ENCODE peak calls at places on chromosome 12, in nine cellular contexts. J, K, Z, E, R, D, A, I and Q are unnamed samples.

GRCh38 chr12:130162267-130162666 is at the start of gene FZD10:
- DNase-seq in K (peak; percentile 55), D (peak; percentile 75), I (no peak), E (peak; percentile 61), J (peak; percentile 49), A (no peak), R (no peak), Z (no peak), Q (no peak)

GRCh38 chr12:108803428-108804105 is 53.8 kb downstream of the SSH1 start:
- DNase-seq in E (peak; percentile 65), A (no peak), R (no peak), K (peak; percentile 77), I (peak; percentile 69), D (peak; percentile 70), J (peak; percentile 82), Z (peak; percentile 85), Q (no peak)

GRCh38 chr12:130286041-130286440 is 51.6 kb upstream of the PIWIL1 start:
- DNase-seq in A (no peak), K (no peak), J (no peak), R (no peak), D (peak; percentile 83), I (no peak), E (no peak), Z (no peak), Q (no peak)

GRCh38 chr12:115075552-115076170 is 391.7 kb upstream of the TBX3 start:
- DNase-seq in D (no peak), J (no peak), E (no peak), K (no peak), R (no peak), I (no peak), Z (no peak), A (no peak), Q (no peak)

GRCh38 chr12:109170335-109170734 is 53.9 kb downstream of the ACACB start:
- DNase-seq in A (no peak), K (no peak), R (no peak), Z (no peak), I (no peak), D (no peak), J (no peak), E (no peak), Q (no peak)

GRCh38 chr12:1034243-1034642 is 43.2 kb downstream of the ERC1 start:
- DNase-seq in I (no peak), J (no peak), K (no peak), R (no peak), Z (no peak), A (no peak), D (no peak), E (no peak), Q (no peak)

GRCh38 chr12:131061041-131061806 is 107.5 kb downstream of the ADGRD1 start:
- DNase-seq in D (peak; percentile 65), Z (no peak), J (peak; percentile 7), K (no peak), R (peak; percentile 47), A (no peak), I (no peak), E (no peak), Q (no peak)

GRCh38 chr12:116735951-116736599 is 1.8 kb downstream of the SPRING1 start:
- DNase-seq in J (no peak), I (no peak), A (no peak), K (no peak), D (no peak), Z (no peak), R (peak; percentile 49), E (no peak), Q (no peak)

GRCh38 chr12:113138826-113139225 is 3.3 kb upstream of the RASAL1 start:
- DNase-seq in E (no peak), D (no peak), K (no peak), R (no peak), Z (no peak), J (no peak), A (no peak), I (no peak), Q (no peak)

GRCh38 chr12:15956413-15957185 is 45.5 kb downstream of the DERA start:
- DNase-seq in J (no peak), A (no peak), E (no peak), D (no peak), R (no peak), Z (no peak), K (peak; percentile 93), I (peak; percentile 74), Q (no peak)

GRCh38 chr12:4143909-4144308 is 129.7 kb upstream of the CCND2 start:
- DNase-seq in R (no peak), J (no peak), I (peak; percentile 37), K (no peak), A (no peak), E (no peak), D (no peak), Z (no peak), Q (no peak)

GRCh38 chr12:10720974-10721565 is 2.1 kb downstream of the YBX3 start:
- DNase-seq in R (no peak), D (no peak), Z (no peak), J (no peak), I (no peak), A (no peak), K (no peak), E (no peak), Q (no peak)
- H3K27ac ChIP-seq in R (peak overlapping the region; percentile 100), D (no peak overlapping the region), Z (peak overlapping the region; percentile 98), J (peak overlapping the region; percentile 95), I (peak overlapping the region; percentile 96), A (peak overlapping the region; percentile 23), K (no peak overlapping the region), E (peak overlapping the region; percentile 100), Q (peak overlapping the region; percentile 77)

GRCh38 chr12:96501908-96502307 is 12.5 kb downstream of the CFAP54 start:
- DNase-seq in R (no peak), I (no peak), D (no peak), K (no peak), J (no peak), E (no peak), A (no peak), Z (no peak), Q (no peak)

GRCh38 chr12:96502949-96503532 is 13.7 kb downstream of the CFAP54 start:
- DNase-seq in I (no peak), E (no peak), A (no peak), R (no peak), D (no peak), Z (no peak), K (no peak), J (no peak), Q (no peak)

GRCh38 chr12:96502477-96502876 is 13.1 kb downstream of the CFAP54 start:
- DNase-seq in J (no peak), D (no peak), I (no peak), K (no peak), A (no peak), Z (no peak), E (no peak), R (no peak), Q (no peak)

GRCh38 chr12:96500686-96501085 is 11.3 kb downstream of the CFAP54 start:
- DNase-seq in J (no peak), E (no peak), K (no peak), I (no peak), Z (no peak), R (no peak), A (no peak), D (no peak), Q (no peak)

DNA sequence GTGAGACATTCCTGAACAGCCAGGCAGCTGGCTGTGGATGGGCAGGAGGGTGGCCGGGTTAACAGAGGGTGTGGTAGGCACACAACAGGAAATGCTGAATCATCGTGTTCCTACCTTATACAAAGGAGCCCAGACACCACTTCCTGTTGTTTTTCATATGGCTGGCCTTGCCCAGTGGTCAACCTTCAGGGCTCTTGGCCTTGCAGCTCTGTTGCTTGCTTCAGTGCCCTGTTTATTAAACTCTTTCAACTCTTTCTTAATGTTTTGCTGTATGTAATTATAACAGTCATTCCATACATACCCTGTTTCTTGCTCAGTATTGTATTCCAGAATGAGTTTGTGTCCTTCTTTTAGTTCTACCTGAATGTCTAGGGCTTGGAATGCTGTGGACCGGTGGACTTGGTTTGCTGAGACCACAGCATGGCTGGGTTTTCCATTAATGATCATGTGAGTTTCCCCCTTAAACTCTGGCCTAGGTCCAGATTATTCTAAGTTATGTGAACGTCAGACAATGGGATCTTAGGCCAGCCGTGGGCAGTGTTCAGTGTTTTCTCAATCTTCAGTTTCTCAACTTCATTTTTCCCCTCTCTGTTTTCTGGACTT is 11.9 kb downstream of the CFAP54 start:
- DNase-seq in D (no peak), K (peak; percentile 90), A (no peak), Z (no peak), E (no peak), J (peak; percentile 27), R (no peak), I (peak; percentile 70), Q (no peak)
- H3K27ac ChIP-seq in D (no peak overlapping the region), K (peak overlapping the region; percentile 83), A (no peak overlapping the region), Z (peak overlapping the region; percentile 79), E (no peak overlapping the region), J (peak overlapping the region; percentile 45), R (peak overlapping the region; percentile 3), I (peak overlapping the region; percentile 45), Q (peak overlapping the region; percentile 19)

GRCh38 chr12:31984806-31985591 is 25.8 kb downstream of the RESF1 start:
- DNase-seq in E (no peak), R (no peak), A (no peak), I (no peak), K (no peak), J (no peak), Z (no peak), D (no peak), Q (no peak)
- H3K27ac ChIP-seq in E (no peak overlapping the region), R (no peak overlapping the region), A (no peak overlapping the region), I (no peak overlapping the region), K (no peak overlapping the region), J (no peak overlapping the region), Z (no peak overlapping the region), D (no peak overlapping the region), Q (no peak overlapping the region)

DNA sequence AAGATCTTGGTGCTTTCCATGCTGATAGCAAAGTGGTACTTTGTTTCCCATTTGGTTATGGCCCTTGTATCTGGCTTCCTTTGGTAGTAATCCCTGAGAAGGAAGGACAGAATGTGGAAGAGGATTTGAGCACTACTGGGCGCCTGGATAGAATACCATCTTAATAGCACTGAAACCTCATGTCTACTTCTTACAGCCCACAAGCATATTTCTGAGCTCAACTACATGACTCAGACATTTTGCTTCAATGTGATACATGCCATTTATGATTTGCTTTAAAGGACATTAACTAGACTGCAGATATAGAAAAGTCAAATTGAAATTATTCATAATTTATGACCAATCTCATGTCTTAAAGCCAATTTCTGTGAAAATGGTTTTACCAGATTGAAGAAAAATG is 80.4 kb downstream of the LIN7A start:
- DNase-seq in Z (no peak), D (no peak), I (no peak), R (no peak), A (no peak), K (no peak), E (no peak), J (no peak), Q (no peak)
- H3K27ac ChIP-seq in Z (no peak overlapping the region), D (no peak overlapping the region), I (no peak overlapping the region), R (no peak overlapping the region), A (no peak overlapping the region), K (no peak overlapping the region), E (no peak overlapping the region), J (no peak overlapping the region), Q (no peak overlapping the region)